ENCODE peak calls at places on chromosomes 2 and 18, in six cellular contexts. F, J, L, Y, N and C are unnamed samples.

GRCh38 chr2:37189452-37190153 is 1.1 kb upstream of the SULT6B1 start:
- DNase-seq in L (no peak), Y (no peak), J (peak; percentile 90), F (no peak), N (no peak), C (no peak)

GRCh38 chr18:34921271-34921670 is 119.9 kb upstream of the MAPRE2 start:
- DNase-seq in F (no peak), Y (no peak), L (no peak), J (no peak), N (no peak), C (no peak)

GRCh38 chr2:105553538-105554196 is 154.8 kb upstream of the FHL2 start:
- DNase-seq in Y (peak; percentile 20), F (no peak), J (no peak), L (no peak), N (no peak), C (peak; percentile 40)

GRCh38 chr2:18619091-18619490 is 29.7 kb upstream of the NT5C1B start:
- DNase-seq in J (no peak), F (no peak), L (no peak), Y (no peak), N (no peak), C (no peak)

GRCh38 chr2:146927080-146927714 is 917.6 kb upstream of the ACVR2A start:
- DNase-seq in L (peak; percentile 27), Y (peak; percentile 34), N (no peak), F (no peak), J (peak; percentile 28), C (no peak)

GRCh38 chr2:71923887-71924533 is 223.7 kb downstream of the CYP26B1 start:
- DNase-seq in N (peak; percentile 53), J (peak; percentile 76), F (no peak), L (peak; percentile 73), Y (peak; percentile 73), C (peak; percentile 79)

GRCh38 chr2:206480161-206480560 is 36.8 kb downstream of the ADAM23 start:
- DNase-seq in Y (no peak), F (no peak), J (no peak), L (no peak), N (no peak), C (no peak)

GRCh38 chr18:48922801-48923730 is 27.7 kb downstream of the SMAD7 start:
- DNase-seq in Y (peak; percentile 58), F (peak; percentile 84), J (no peak), N (no peak), L (peak; percentile 79), C (no peak)

GRCh38 chr2:209614630-209615369 is 156.8 kb upstream of the UNC80 start:
- DNase-seq in L (no peak), F (no peak), N (no peak), Y (no peak), J (no peak), C (no peak)

GRCh38 chr2:219178377-219179175 is 501 bp downstream of the RETREG2 start:
- DNase-seq in J (no peak), L (peak; percentile 55), Y (peak; percentile 50), F (peak; percentile 94), N (peak; percentile 56), C (peak; percentile 91)

GRCh38 chr2:235616846-235617245 is 123.0 kb downstream of the AGAP1 start:
- DNase-seq in N (peak; percentile 39), F (no peak), L (no peak), Y (no peak), J (no peak), C (no peak)

GRCh38 chr2:210299974-210300373 is 15.0 kb downstream of the MYL1 start:
- DNase-seq in N (no peak), Y (no peak), J (no peak), L (no peak), F (no peak), C (no peak)

GRCh38 chr2:83162421-83162820 is 1296.7 kb downstream of the SUCLG1 start:
- DNase-seq in F (no peak), L (no peak), J (no peak), Y (no peak), N (no peak), C (no peak)

GRCh38 chr2:62536873-62537547 is 31.0 kb upstream of the TMEM17 start:
- DNase-seq in Y (no peak), N (no peak), J (peak; percentile 73), L (no peak), F (no peak), C (no peak)

GRCh38 chr2:74548919-74549684 is 4.6 kb downstream of the LOXL3 start:
- DNase-seq in J (peak; percentile 50), Y (peak; percentile 70), F (peak; percentile 84), N (peak; percentile 82), L (peak; percentile 75), C (no peak)

GRCh38 chr2:240622631-240623235 is 2.5 kb upstream of the GPR35 start:
- DNase-seq in F (peak; percentile 83), Y (peak; percentile 54), L (peak; percentile 48), N (no peak), J (no peak), C (no peak)

GRCh38 chr2:26011990-26012856 is 21.7 kb upstream of the RAB10 start:
- DNase-seq in L (peak; percentile 63), J (peak; percentile 94), F (no peak), Y (peak; percentile 80), N (peak; percentile 54), C (no peak)

GRCh38 chr2:202208526-202208925 is 29.9 kb downstream of the SUMO1 start:
- DNase-seq in Y (no peak), J (no peak), N (no peak), F (no peak), L (no peak), C (no peak)

GRCh38 chr2:56534321-56534720 is 350.5 kb downstream of the CCDC85A start:
- DNase-seq in Y (no peak), N (no peak), J (no peak), F (no peak), L (no peak), C (no peak)

GRCh38 chr18:75276813-75277628 is 66.4 kb downstream of the TSHZ1 start:
- DNase-seq in J (no peak), Y (no peak), L (no peak), F (no peak), N (no peak), C (no peak)

GRCh38 chr18:35050004-35050623 is 8.9 kb downstream of the MAPRE2 start:
- DNase-seq in Y (no peak), F (no peak), L (no peak), J (no peak), N (no peak), C (no peak)

GRCh38 chr2:46493971-46494250 is 14.5 kb downstream of the TMEM247 start:
- DNase-seq in L (no peak), J (no peak), Y (no peak), F (no peak), N (no peak), C (peak; percentile 91)

GRCh38 chr2:171811229-171811628 is 82.8 kb downstream of the SLC25A12 start:
- DNase-seq in L (no peak), F (no peak), N (no peak), J (peak; percentile 26), Y (no peak), C (no peak)

GRCh38 chr18:34627138-34627920 is 82.8 kb upstream of the DTNA start:
- DNase-seq in J (no peak), N (no peak), Y (no peak), F (no peak), L (no peak), C (no peak)

DNA sequence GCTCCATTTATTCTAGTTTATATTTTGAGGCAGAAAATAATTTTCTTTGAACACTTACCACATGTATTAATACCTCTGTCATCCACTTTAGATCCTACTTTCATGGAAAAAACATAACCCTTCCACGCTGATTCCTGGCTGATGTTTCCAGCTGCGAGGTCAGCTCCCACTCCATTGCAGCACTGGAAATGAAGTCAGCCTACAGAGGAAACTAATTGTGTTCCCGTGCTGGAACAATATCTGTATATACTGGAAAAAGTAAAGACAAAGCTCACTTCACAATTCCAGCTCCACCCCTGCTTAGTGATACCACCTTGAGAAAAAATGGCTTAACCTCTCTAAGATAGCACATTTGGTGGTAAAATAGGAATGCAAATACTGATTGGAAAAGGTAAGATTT is 89.8 kb downstream of the TRIB2 start:
- DNase-seq in L (no peak), F (no peak), N (peak; percentile 45), J (no peak), Y (no peak), C (no peak)
- H3K27ac ChIP-seq in L (no peak overlapping the region), F (peak overlapping the region; percentile 69), N (peak overlapping the region; percentile 67), J (no peak overlapping the region), Y (no peak overlapping the region), C (no peak overlapping the region)

DNA sequence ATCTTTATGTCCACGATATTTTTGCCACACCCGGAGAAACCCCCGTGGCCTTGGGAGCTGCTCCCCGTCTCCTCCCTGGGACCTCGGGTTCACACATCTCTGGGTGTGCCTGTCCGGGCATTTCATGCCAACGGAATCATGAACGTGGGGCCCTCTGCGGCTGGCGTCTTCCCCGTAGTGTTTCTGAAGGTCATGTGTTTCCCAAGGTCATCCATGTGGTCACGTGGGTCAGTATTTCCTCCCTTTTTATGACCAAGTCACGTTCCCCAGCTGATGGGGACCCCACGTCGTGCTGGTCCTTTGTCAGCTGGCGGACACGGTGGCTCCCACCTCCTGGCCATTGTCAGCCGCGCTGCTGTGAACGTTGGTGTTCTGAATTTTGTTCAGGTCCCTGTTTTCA is 135.7 kb downstream of the NFATC1 start:
- DNase-seq in L (peak; percentile 3), Y (no peak), F (peak; percentile 56), J (no peak), N (no peak), C (no peak)
- H3K4me1 ChIP-seq in L (no peaks in the 10 kb centered on the region), Y (peaks cover 2% of the 10 kb centered on the region), F (peaks cover 8% of the 10 kb centered on the region), J (no peaks in the 10 kb centered on the region), N (peaks cover 5% of the 10 kb centered on the region), C (peaks cover 1% of the 10 kb centered on the region)

DNA sequence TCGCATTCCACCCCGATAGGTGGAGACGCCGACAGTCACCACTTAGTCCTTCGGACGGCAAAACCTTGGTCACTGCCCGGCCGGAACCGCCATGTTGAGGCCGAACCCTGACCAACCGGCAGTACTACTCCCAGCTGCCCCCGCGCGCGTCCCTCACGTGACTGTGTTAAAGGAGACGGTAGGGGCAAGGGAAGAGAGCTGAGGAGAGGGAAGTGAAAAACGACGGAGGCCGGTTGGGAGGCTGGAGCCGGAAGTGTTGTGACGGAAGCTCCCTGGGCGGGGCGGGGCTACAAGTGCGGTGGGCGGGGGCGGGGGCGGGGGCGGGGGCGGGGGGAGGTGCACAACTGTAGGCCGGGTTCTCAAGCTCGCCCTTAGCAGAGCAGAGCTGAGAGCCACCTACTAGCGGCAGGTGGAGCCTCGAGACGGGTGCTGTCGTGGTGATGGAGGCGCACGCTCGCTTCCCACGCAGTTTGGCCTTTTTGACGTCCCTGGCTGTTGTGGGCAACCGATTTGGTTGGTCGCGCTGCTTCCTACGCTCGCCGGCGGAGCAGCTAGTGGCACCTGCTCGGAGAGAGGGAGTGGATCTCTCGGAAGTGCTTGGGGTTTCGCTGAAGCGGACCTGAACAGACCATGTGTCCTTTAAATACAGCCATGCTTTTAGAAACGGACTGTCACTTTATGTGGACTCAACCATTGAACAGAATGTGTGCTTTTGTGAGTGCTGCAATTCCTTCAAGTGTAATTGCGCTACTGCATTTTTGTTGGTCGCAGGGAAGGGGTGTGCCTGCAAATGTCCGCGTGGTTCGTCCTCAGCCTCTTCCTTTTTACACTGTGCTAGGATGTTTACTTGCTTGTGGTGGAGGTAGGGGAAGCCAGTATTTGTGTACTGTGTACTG is at the start of gene TRAPPC8:
- DNase-seq in J (peak; percentile 98), L (peak; percentile 99), N (peak; percentile 98), Y (peak; percentile 99), F (peak; percentile 100), C (peak; percentile 99)
- TF ChIP-seq POLR2A in J (peak; percentile 91), L (peak; percentile 61), N (no peak), Y (no peak), F (no peak), C (peak; percentile 24)

DNA sequence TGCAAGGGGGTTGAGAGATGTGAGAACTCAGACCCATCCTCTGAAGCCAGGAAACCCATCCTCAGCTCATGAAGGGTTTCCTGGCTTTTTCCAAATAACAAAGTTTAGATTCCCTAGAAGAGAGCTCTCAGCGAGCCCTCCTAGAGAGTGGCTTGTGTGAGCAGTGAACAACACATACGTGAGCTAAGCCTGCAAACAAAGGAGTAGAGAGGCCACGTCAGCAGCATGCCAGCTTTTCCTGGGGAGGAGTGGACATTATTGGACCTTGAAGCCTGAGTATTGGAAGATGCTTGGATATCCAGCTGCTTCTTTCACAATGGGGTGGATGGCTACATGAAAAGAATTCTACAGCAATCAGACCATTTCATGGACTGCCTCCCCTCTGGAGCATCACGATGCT is 21.1 kb downstream of the KIF5C start:
- DNase-seq in L (no peak), J (no peak), N (no peak), Y (no peak), F (no peak), C (no peak)
- H3K27ac ChIP-seq in L (no peak overlapping the region), J (no peak overlapping the region), N (no peak overlapping the region), Y (no peak overlapping the region), F (no peak overlapping the region), C (no peak overlapping the region)